ENCODE peak calls at places on chromosomes 5 and 9, in four cellular contexts. J, V, E and U are unnamed samples. For H3K4me1, the result is how much of the 10 kb centered on the place peaks cover.

GRCh38 chr9:99056876-99057664 is 47.8 kb upstream of the TGFBR1 start:
- DNase-seq in J (no peak), V (no peak), E (no peak), U (no peak)

GRCh38 chr5:174078416-174078815 is 32.9 kb downstream of the NSG2 start:
- DNase-seq in J (no peak), V (no peak), E (no peak), U (no peak)

GRCh38 chr9:120183615-120184014 is 396.4 kb downstream of the CDK5RAP2 start:
- DNase-seq in J (no peak), V (no peak), E (no peak), U (no peak)

GRCh38 chr9:133423216-133423615 is 1.0 kb downstream of the ADAMTS13 start:
- DNase-seq in J (no peak), V (no peak), E (no peak), U (no peak)

GRCh38 chr9:133464638-133465037 is 4.9 kb downstream of the CACFD1 start:
- DNase-seq in J (no peak), V (no peak), E (no peak), U (no peak)

GRCh38 chr5:144156767-144157171 is 13.7 kb downstream of the YIPF5 start:
- DNase-seq in J (no peak), V (no peak), E (no peak), U (no peak)

GRCh38 chr9:37984672-37985611 is 81.0 kb upstream of the SLC25A51 start:
- DNase-seq in J (peak), V (peak), E (peak), U (no peak)

GRCh38 chr5:168198359-168198758 is 93.1 kb upstream of the WWC1 start:
- DNase-seq in J (no peak), V (no peak), E (no peak), U (no peak)

GRCh38 chr5:172437445-172438303 is 16.7 kb downstream of the SH3PXD2B start:
- DNase-seq in J (peak), V (peak), E (peak), U (peak)

GRCh38 chr5:98428806-98429205 is 344.7 kb upstream of the RGMB start:
- DNase-seq in J (peak), V (no peak), E (peak), U (no peak)

GRCh38 chr5:52943808-52944207 is 45.3 kb upstream of the ITGA2 start:
- DNase-seq in J (no peak), V (no peak), E (no peak), U (peak)

GRCh38 chr9:121759996-121760395 is 108.6 kb downstream of the DAB2IP start:
- DNase-seq in J (no peak), V (no peak), E (no peak), U (no peak)

GRCh38 chr9:134626576-134627416 is 14.8 kb upstream of the COL5A1 start:
- DNase-seq in J (no peak), V (no peak), E (no peak), U (peak)

GRCh38 chr5:53089481-53089976 is 20.0 kb downstream of the MOCS2 start:
- DNase-seq in J (no peak), V (no peak), E (no peak), U (no peak)

DNA sequence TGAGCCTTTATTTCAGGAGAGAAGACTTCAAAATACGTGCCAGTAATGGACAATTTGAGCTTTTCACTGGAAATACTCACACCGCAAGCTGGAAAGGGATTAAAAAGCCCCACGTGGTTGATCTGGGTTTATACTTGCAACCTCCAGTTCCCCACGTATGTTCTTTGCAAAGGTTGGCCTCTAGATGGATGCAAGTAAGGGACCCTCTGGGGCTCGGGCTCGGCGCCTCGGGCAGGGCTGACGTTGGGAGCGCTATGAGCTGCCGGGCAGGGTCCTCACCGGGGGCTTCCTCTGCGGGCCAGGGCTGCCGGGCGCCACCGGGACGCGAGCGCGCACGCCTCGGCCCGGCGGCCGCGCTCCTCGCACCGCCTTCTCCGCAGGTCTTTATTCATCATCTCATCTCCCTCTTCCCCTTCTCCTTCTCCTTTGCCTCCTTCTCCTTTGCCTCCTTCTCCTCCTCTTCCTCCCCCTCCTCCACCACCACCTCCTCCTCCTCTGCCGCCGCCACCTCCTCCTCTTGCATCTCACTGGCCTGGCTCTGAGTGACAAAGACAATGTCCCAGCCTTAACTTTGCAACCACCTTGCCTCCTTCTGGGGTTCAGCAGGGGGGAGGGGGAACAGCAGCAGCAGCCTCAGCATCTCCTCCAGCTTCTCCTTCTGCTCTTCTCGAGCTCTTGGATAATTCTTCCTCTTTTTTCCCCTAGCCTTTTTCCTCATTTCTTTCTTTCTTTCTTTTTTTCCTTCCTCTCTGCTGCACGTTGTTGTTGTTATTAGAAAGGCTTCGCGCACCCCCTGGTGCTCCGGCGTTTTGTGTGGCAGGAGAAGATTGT is 636 bp upstream of the ZNF462 start:
- DNase-seq in J (peak), V (no peak), E (peak), U (peak)
- TF ChIP-seq CTCF in J (peak), V (peak), E (no peak), U (no peak)

GRCh38 chr9:117643288-117643654 is 60.9 kb upstream of the TLR4 start:
- DNase-seq in J (no peak), V (no peak), E (no peak), U (no peak)
- H3K4me3 ChIP-seq in J (peak), V (no peak), E (no peak), U (no peak)

GRCh38 chr5:139306197-139306596 is 12.7 kb downstream of the MATR3 start:
- DNase-seq in J (no peak), V (no peak), E (no peak), U (no peak)
- H3K4me1 ChIP-seq in J (under half), V (half or more), E (under half), U (under half)

GRCh38 chr9:29289365-29289764 is 1716.1 kb upstream of the C9orf72 start:
- DNase-seq in J (no peak), V (no peak), E (no peak), U (no peak)

GRCh38 chr9:29290519-29290918 is 1717.2 kb upstream of the C9orf72 start:
- DNase-seq in J (no peak), V (no peak), E (no peak), U (no peak)

GRCh38 chr9:29285818-29286217 is 1712.5 kb upstream of the C9orf72 start:
- DNase-seq in J (no peak), V (no peak), E (no peak), U (no peak)
- TF ChIP-seq CTCF in J (no peak), V (no peak), E (no peak), U (no peak)

DNA sequence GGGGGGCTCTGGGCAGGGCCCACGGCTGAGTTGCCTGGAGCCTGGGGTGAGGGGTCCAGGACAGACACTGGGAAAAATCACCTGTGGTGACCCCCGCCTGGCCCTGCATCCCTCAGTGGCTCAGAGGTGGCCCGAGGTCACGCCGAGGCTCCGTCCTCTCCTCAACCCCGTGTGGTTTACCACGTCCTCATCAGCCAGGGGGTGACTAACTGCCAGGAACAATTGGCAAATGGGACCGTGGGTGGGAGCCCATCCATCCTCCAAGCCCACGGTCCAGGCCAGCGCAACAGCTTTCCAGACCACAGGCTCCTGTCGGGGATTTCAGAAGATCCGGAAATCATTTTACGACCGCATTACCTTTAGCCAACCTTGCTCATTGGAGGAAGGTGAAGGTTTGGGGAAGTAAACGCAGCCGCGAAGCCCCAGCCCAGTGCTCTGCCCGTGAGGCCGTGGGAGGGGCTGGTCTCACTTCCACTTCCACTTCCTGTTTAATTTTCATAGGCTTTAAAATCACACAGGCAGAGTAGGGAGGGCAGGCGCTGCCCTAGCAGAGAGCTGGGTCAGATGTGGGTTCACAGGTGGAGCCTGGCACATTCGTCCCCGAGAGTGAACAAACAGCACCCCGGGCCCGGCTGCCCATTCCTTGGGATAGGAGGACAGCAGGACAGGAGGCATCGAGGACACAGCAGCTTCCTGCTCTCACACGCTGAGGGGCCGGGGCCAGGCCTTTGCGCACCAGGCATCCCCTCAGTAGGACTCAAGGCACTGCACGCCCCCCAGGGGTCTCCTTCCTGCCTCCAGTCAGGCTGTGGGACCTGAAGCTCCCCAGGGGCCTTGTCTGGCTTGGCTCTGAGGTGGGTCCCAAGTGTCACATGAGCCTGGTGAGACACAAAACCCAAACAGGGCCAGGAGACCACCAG is 19.8 kb upstream of the SLC9A3 start:
- DNase-seq in J (peak), V (peak), E (peak), U (no peak)
- H3K4me3 ChIP-seq in J (no peak), V (no peak), E (no peak), U (no peak)

GRCh38 chr9:137221477-137222111 is 446 bp downstream of the RNF208 start:
- DNase-seq in J (no peak), V (no peak), E (peak), U (no peak)
- H3K4me1 ChIP-seq in J (under half), V (half or more), E (under half), U (under half)